ENCODE peak calls at places on chromosomes 2 and 18, in seven cellular contexts. C is ovary, G is cardiac muscle cell, L is left ventricle myocardium inferior, V is fibroblast of pulmonary artery, P is AG04449, Y is lower leg skin. W is an unnamed sample.
A peak's percentile ranks its signal among the peaks of the same experiment; 100 is the strongest.

GRCh38 chr2:219722276-219722883 is 95.0 kb downstream of the SLC4A3 start:
- DNase-seq in P (no peak), L (no peak), G (no peak), V (no peak), Y (no peak), C (no peak), W (no peak)

GRCh38 chr18:5295231-5295920 is at the start of gene ZBTB14:
- DNase-seq in C (peak; percentile 72), P (no peak), V (peak; percentile 58), L (peak; percentile 70), Y (peak; percentile 24), G (peak; percentile 78), W (peak; percentile 61)

GRCh38 chr18:49788327-49788908 is 24.9 kb downstream of the ACAA2 start:
- DNase-seq in G (no peak), Y (no peak), V (peak; percentile 39), C (no peak), L (no peak), P (no peak), W (peak; percentile 67)

GRCh38 chr2:227395556-227395955 is 7.8 kb upstream of the SCYGR1 start:
- DNase-seq in L (no peak), V (no peak), G (no peak), C (no peak), P (no peak), Y (no peak), W (no peak)

GRCh38 chr18:8765692-8766463 is 60.5 kb downstream of the MTCL1 start:
- DNase-seq in Y (no peak), V (peak; percentile 32), C (no peak), G (no peak), L (no peak), P (no peak), W (peak; percentile 75)

GRCh38 chr2:36338827-36339145 is 16.8 kb upstream of the CRIM1 start:
- DNase-seq in C (no peak), V (no peak), G (peak; percentile 36), P (no peak), L (no peak), Y (no peak), W (no peak)

GRCh38 chr18:79911871-79912270 is 39.6 kb downstream of the SLC66A2 start:
- DNase-seq in C (no peak), Y (no peak), P (no peak), L (no peak), G (no peak), V (no peak), W (no peak)

GRCh38 chr2:38218995-38219394 is 143.0 kb upstream of the CYP1B1 start:
- DNase-seq in V (no peak), P (no peak), Y (no peak), C (no peak), L (no peak), G (no peak), W (no peak)

GRCh38 chr2:219803294-219803693 is 175.9 kb downstream of the SLC4A3 start:
- DNase-seq in P (no peak), V (peak; percentile 12), Y (no peak), L (no peak), G (peak; percentile 17), C (no peak), W (no peak)

GRCh38 chr18:24321071-24321470 is 76.6 kb downstream of the OSBPL1A start:
- DNase-seq in G (no peak), L (no peak), P (no peak), Y (no peak), V (no peak), C (no peak), W (peak; percentile 55)

GRCh38 chr2:172437419-172438063 is 10.2 kb downstream of the ITGA6 start:
- DNase-seq in C (no peak), G (no peak), L (no peak), V (no peak), P (no peak), Y (no peak), W (no peak)

GRCh38 chr2:220764246-220764645 is 807.9 kb downstream of the EPHA4 start:
- DNase-seq in P (no peak), G (no peak), V (no peak), C (no peak), L (no peak), Y (no peak), W (no peak)

GRCh38 chr2:159712929-159713575 is 746 bp downstream of the MARCHF7 start:
- DNase-seq in V (peak; percentile 26), C (no peak), P (no peak), G (no peak), Y (no peak), L (no peak), W (peak; percentile 36)

GRCh38 chr2:112996635-112997034 is 8.6 kb upstream of the IL36A start:
- DNase-seq in G (no peak), L (no peak), C (no peak), P (no peak), V (no peak), Y (no peak), W (no peak)

GRCh38 chr2:171206422-171207115 is 45.9 kb upstream of the TLK1 start:
- DNase-seq in Y (no peak), V (no peak), C (no peak), G (no peak), P (no peak), L (no peak), W (no peak)

GRCh38 chr2:171208648-171209047 is 48.0 kb upstream of the TLK1 start:
- DNase-seq in G (no peak), P (no peak), C (no peak), Y (no peak), L (no peak), V (no peak), W (no peak)

GRCh38 chr2:171214093-171214492 is 53.4 kb upstream of the TLK1 start:
- DNase-seq in L (no peak), Y (no peak), C (no peak), G (no peak), P (no peak), V (no peak), W (no peak)

GRCh38 chr2:171210216-171210863 is 49.6 kb upstream of the TLK1 start:
- DNase-seq in P (no peak), V (no peak), Y (no peak), G (no peak), L (no peak), C (no peak), W (no peak)

DNA sequence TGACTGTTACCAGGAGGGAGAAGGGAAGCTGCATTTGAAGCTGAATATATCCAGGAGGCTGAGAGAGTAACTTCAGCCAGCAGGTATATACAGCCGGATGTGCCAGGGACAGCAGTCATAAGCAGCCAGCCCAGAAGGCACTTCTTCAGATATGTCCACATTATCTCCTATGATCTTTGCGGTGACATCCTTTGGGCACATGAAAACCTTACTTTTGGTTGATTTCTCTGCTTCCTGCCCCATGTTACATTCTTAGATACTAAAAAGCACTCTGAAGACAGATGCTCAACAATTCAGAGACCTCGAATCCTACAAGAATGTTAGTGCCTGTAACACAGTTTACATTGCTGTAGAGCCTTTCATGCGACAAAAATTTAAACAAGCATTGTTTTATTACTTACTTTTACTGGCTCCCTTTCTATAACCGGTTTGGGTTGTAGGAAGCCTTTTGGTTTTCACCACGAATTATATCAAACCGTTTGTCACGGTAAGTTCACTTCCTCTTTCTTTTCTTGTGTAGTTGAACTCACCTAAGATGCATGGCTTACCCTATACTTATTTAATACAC is 50.3 kb upstream of the TLK1 start:
- DNase-seq in L (no peak), V (no peak), G (no peak), P (no peak), C (no peak), Y (no peak), W (peak; percentile 50)
- H3K4me3 ChIP-seq in L (no peak overlapping the region), V (no peak overlapping the region), G (no peak overlapping the region), P (no peak overlapping the region), C (no peak overlapping the region), Y (no peak overlapping the region), W (no peak overlapping the region)

DNA sequence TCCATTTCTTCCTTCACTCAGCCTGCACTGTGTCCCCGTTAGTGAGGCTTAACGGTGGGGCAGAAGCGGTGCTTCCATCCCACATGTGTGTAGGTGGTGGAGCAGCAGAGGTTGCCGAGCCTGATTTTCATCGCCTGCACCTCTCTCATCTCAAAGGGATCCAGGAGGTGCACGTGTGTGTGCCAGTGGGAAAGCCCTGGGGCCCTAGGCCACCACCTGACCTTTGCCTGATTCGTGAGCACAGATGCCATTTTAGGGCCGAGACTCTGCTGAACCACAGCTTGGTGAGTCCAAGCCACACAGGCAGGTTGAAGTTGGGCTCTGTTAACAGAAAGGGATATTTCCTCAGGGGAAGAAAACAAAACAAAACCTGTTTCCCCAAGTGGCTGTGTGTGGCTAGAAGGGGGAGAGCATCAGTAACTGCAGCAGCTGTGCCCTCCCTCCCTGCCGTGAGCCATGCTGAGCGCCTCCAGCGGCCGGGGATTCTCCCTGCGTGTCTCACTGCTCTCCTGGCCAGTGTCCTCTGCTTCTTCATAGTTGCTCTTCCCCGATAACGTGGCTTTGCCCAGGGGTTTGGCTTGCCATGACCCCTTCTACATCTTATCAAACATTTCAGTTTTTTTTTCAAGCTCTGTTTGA is 81.5 kb downstream of the MAPRE2 start:
- DNase-seq in C (no peak), G (no peak), Y (no peak), L (no peak), P (no peak), V (no peak), W (no peak)
- TF ChIP-seq CTCF in C (no peak), G (peak; percentile 15), Y (no peak), L (peak; percentile 51), P (peak; percentile 14), V (peak; percentile 11), W (no peak)

GRCh38 chr2:20618468-20618885 is 32.4 kb downstream of the HS1BP3 start:
- DNase-seq in V (peak; percentile 63), L (peak; percentile 43), P (no peak), C (no peak), Y (no peak), G (no peak), W (peak; percentile 74)
- H3K4me3 ChIP-seq in V (no peak overlapping the region), L (peak overlapping the region; percentile 13), P (no peak overlapping the region), C (no peak overlapping the region), Y (no peak overlapping the region), G (no peak overlapping the region), W (no peak overlapping the region)

GRCh38 chr2:101361079-101361478 is 26.2 kb downstream of the CREG2 start:
- DNase-seq in L (no peak), C (no peak), P (no peak), Y (no peak), G (no peak), V (no peak), W (no peak)

GRCh38 chr2:101364878-101365277 is 22.4 kb downstream of the CREG2 start:
- DNase-seq in L (no peak), P (no peak), G (no peak), V (no peak), C (no peak), Y (no peak), W (no peak)

GRCh38 chr2:101361519-101361918 is 25.8 kb downstream of the CREG2 start:
- DNase-seq in L (no peak), P (no peak), Y (no peak), C (no peak), G (no peak), V (no peak), W (no peak)

GRCh38 chr2:101362316-101362715 is 25.0 kb downstream of the CREG2 start:
- DNase-seq in C (no peak), P (no peak), L (no peak), V (no peak), Y (no peak), G (no peak), W (no peak)

GRCh38 chr2:101362777-101363176 is 24.5 kb downstream of the CREG2 start:
- DNase-seq in L (no peak), V (no peak), C (no peak), G (no peak), Y (no peak), P (no peak), W (no peak)
- TF ChIP-seq CTCF in L (no peak), V (no peak), C (no peak), G (no peak), Y (no peak), P (no peak), W (no peak)